ENCODE peak calls at places on chromosome 13, in six cellular contexts. R, H, W, T, Q and I are unnamed samples.

GRCh38 chr13:42364613-42365000 is 92.7 kb downstream of the AKAP11 start:
- DNase-seq in R (no peak), H (no peak), W (no peak), T (no peak), Q (no peak), I (peak; percentile 48)

GRCh38 chr13:94327318-94327717 is 152.2 kb downstream of the DCT start:
- DNase-seq in R (no peak), H (no peak), W (no peak), T (no peak), Q (no peak), I (no peak)

GRCh38 chr13:35917942-35918645 is 213.1 kb downstream of the DCLK1 start:
- DNase-seq in R (peak; percentile 22), H (no peak), W (no peak), T (no peak), Q (no peak), I (no peak)

GRCh38 chr13:34833562-34834182 is 108.4 kb upstream of the NBEA start:
- DNase-seq in R (no peak), H (no peak), W (no peak), T (no peak), Q (no peak), I (peak; percentile 35)

GRCh38 chr13:61255035-61255796 is 160.4 kb downstream of the PCDH20 start:
- DNase-seq in R (no peak), H (no peak), W (no peak), T (no peak), Q (no peak), I (no peak)

GRCh38 chr13:99354371-99354951 is 47.3 kb upstream of the GPR183 start:
- DNase-seq in R (no peak), H (no peak), W (no peak), T (no peak), Q (no peak), I (peak; percentile 72)

GRCh38 chr13:71378992-71379905 is 487.8 kb downstream of the DACH1 start:
- DNase-seq in R (no peak), H (no peak), W (no peak), T (no peak), Q (no peak), I (no peak)

GRCh38 chr13:46804391-46804815 is 7.4 kb upstream of the ESD start:
- DNase-seq in R (peak; percentile 84), H (no peak), W (no peak), T (no peak), Q (no peak), I (peak; percentile 7)

GRCh38 chr13:112716461-112716820 is 26.6 kb downstream of the ATP11A start:
- DNase-seq in R (no peak), H (no peak), W (no peak), T (no peak), Q (no peak), I (no peak)

GRCh38 chr13:33940898-33941297 is 122.9 kb downstream of the RFC3 start:
- DNase-seq in R (no peak), H (no peak), W (no peak), T (no peak), Q (no peak), I (peak; percentile 71)

GRCh38 chr13:60790620-60791019 is 393.6 kb downstream of the TDRD3 start:
- DNase-seq in R (no peak), H (no peak), W (no peak), T (no peak), Q (no peak), I (peak; percentile 24)

GRCh38 chr13:72390909-72391308 is 336.5 kb downstream of the MZT1 start:
- DNase-seq in R (no peak), H (no peak), W (no peak), T (no peak), Q (no peak), I (no peak)

GRCh38 chr13:68176486-68176885 is 946.4 kb upstream of the PCDH9 start:
- DNase-seq in R (no peak), H (no peak), W (no peak), T (no peak), Q (no peak), I (no peak)

GRCh38 chr13:51364404-51365008 is 25.0 kb downstream of the SERPINE3 start:
- DNase-seq in R (peak; percentile 29), H (no peak), W (no peak), T (no peak), Q (no peak), I (no peak)

GRCh38 chr13:45849408-45849807 is 2.1 kb downstream of the SIAH3 start:
- DNase-seq in R (no peak), H (no peak), W (no peak), T (no peak), Q (no peak), I (no peak)

GRCh38 chr13:41054212-41054877 is 7.0 kb upstream of the WBP4 start:
- DNase-seq in R (peak; percentile 31), H (no peak), W (peak; percentile 69), T (peak; percentile 9), Q (no peak), I (peak; percentile 10)

GRCh38 chr13:93723316-93723715 is 496.7 kb downstream of the GPC6 start:
- DNase-seq in R (no peak), H (no peak), W (no peak), T (no peak), Q (no peak), I (no peak)

GRCh38 chr13:26253262-26253786 is 605 bp upstream of the CDK8 start:
- DNase-seq in R (no peak), H (no peak), W (no peak), T (no peak), Q (no peak), I (no peak)

GRCh38 chr13:101985321-101985720 is 416.5 kb downstream of the FGF14 start:
- DNase-seq in R (no peak), H (no peak), W (no peak), T (no peak), Q (no peak), I (no peak)

GRCh38 chr13:108572782-108573211 is 56.6 kb upstream of the MYO16 start:
- DNase-seq in R (no peak), H (no peak), W (no peak), T (no peak), Q (no peak), I (no peak)

GRCh38 chr13:99269627-99270252 is 11.6 kb upstream of the GPR18 start:
- DNase-seq in R (peak; percentile 61), H (peak; percentile 32), W (no peak), T (no peak), Q (no peak), I (no peak)

GRCh38 chr13:97844151-97844550 is 109.3 kb upstream of the IPO5 start:
- DNase-seq in R (no peak), H (no peak), W (no peak), T (no peak), Q (no peak), I (no peak)

GRCh38 chr13:34223984-34224383 is 406.0 kb downstream of the RFC3 start:
- DNase-seq in R (no peak), H (no peak), W (no peak), T (no peak), Q (no peak), I (no peak)

GRCh38 chr13:108463365-108463764 is 166.0 kb upstream of the MYO16 start:
- DNase-seq in R (peak; percentile 67), H (no peak), W (no peak), T (no peak), Q (no peak), I (no peak)

GRCh38 chr13:26017196-26017921 is 34.5 kb downstream of the SHISA2 start:
- DNase-seq in R (no peak), H (no peak), W (no peak), T (no peak), Q (no peak), I (no peak)

GRCh38 chr13:93771782-93772181 is 545.2 kb downstream of the GPC6 start:
- DNase-seq in R (no peak), H (no peak), W (no peak), T (no peak), Q (no peak), I (no peak)

GRCh38 chr13:27977476-27978300 is 8.6 kb upstream of the CDX2 start:
- DNase-seq in R (no peak), H (no peak), W (no peak), T (no peak), Q (no peak), I (peak; percentile 69)

GRCh38 chr13:27583645-27584044 is 36.7 kb downstream of the LNX2 start:
- DNase-seq in R (peak; percentile 41), H (no peak), W (no peak), T (no peak), Q (no peak), I (no peak)

GRCh38 chr13:30963794-30964193 is 31.3 kb downstream of the TEX26 start:
- DNase-seq in R (peak; percentile 61), H (no peak), W (no peak), T (no peak), Q (peak; percentile 55), I (no peak)

GRCh38 chr13:109785892-109786450 is 412 bp downstream of the IRS2 start:
- DNase-seq in R (peak; percentile 80), H (no peak), W (no peak), T (no peak), Q (no peak), I (no peak)

GRCh38 chr13:92974905-92975429 is 251.6 kb upstream of the GPC6 start:
- DNase-seq in R (no peak), H (no peak), W (no peak), T (no peak), Q (no peak), I (no peak)

GRCh38 chr13:111413407-111414187 is 93.2 kb downstream of the TEX29 start:
- DNase-seq in R (no peak), H (no peak), W (no peak), T (no peak), Q (no peak), I (no peak)

GRCh38 chr13:75416327-75417005 is 65.5 kb downstream of the TBC1D4 start:
- DNase-seq in R (no peak), H (no peak), W (no peak), T (no peak), Q (no peak), I (no peak)

GRCh38 chr13:35512271-35512920 is 35.9 kb upstream of the MAB21L1 start:
- DNase-seq in R (peak; percentile 90), H (no peak), W (peak; percentile 42), T (no peak), Q (no peak), I (no peak)

GRCh38 chr13:94548382-94549240 is 47.3 kb downstream of the TGDS start:
- DNase-seq in R (no peak), H (peak; percentile 62), W (peak; percentile 37), T (no peak), Q (peak; percentile 80), I (no peak)

GRCh38 chr13:67125681-67126080 is 104.5 kb downstream of the PCDH9 start:
- DNase-seq in R (no peak), H (no peak), W (no peak), T (no peak), Q (no peak), I (no peak)